ENCODE peak calls at places on chromosomes 16 and 17, in four cellular contexts. W is breast epithelium, G is transverse colon, E is stomach. H is an unnamed sample.

GRCh38 chr16:23121024-23121423 is 28.2 kb downstream of the USP31 start:
- DNase-seq in W (no peak), G (no peak), E (no peak), H (no peak)

GRCh38 chr16:30715777-30716445 is 16.9 kb downstream of the SRCAP start:
- DNase-seq in W (no peak), G (no peak), E (no peak), H (peak; percentile 51)

GRCh38 chr17:40111221-40112128 is 10.3 kb upstream of the MSL1 start:
- DNase-seq in W (peak; percentile 91), G (peak; percentile 91), E (peak; percentile 86), H (peak; percentile 90)

GRCh38 chr16:77975942-77976341 is 46.4 kb upstream of the CLEC3A start:
- DNase-seq in W (no peak), G (no peak), E (no peak), H (no peak)

GRCh38 chr17:8740486-8740885 is 4.2 kb downstream of the CCDC42 start:
- DNase-seq in W (no peak), G (peak; percentile 18), E (no peak), H (peak; percentile 86)

GRCh38 chr17:82309656-82310570 is 7.5 kb downstream of the CD7 start:
- DNase-seq in W (no peak), G (peak; percentile 67), E (no peak), H (no peak)

GRCh38 chr16:50603206-50604064 is 55.2 kb downstream of the NKD1 start:
- DNase-seq in W (peak; percentile 27), G (peak; percentile 33), E (no peak), H (no peak)

GRCh38 chr17:60301644-60302043 is 90.3 kb downstream of the USP32 start:
- DNase-seq in W (no peak), G (no peak), E (no peak), H (no peak)

GRCh38 chr16:74700206-74701040 is at the start of gene MLKL:
- DNase-seq in W (no peak), G (peak; percentile 70), E (peak; percentile 65), H (peak; percentile 93)

GRCh38 chr17:7884581-7885356 is 3.8 kb upstream of the CHD3 start:
- DNase-seq in W (no peak), G (peak; percentile 22), E (peak; percentile 28), H (peak; percentile 90)

GRCh38 chr17:21169496-21169895 is 42.7 kb downstream of the DHRS7B start:
- DNase-seq in W (no peak), G (no peak), E (no peak), H (no peak)

GRCh38 chr17:79970576-79971068 is 65.0 kb downstream of the TBC1D16 start:
- DNase-seq in W (no peak), G (peak; percentile 50), E (peak; percentile 57), H (no peak)

GRCh38 chr17:19443148-19443547 is 32.1 kb downstream of the RNF112 start:
- DNase-seq in W (no peak), G (no peak), E (no peak), H (no peak)

GRCh38 chr16:74666425-74667214 is at the start of gene RFWD3:
- DNase-seq in W (peak; percentile 99), G (peak; percentile 97), E (peak; percentile 98), H (peak; percentile 97)

GRCh38 chr16:78183886-78184553 is 84.6 kb downstream of the WWOX start:
- DNase-seq in W (no peak), G (no peak), E (no peak), H (no peak)

GRCh38 chr16:54862529-54862928 is 68.1 kb upstream of the IRX5 start:
- DNase-seq in W (no peak), G (no peak), E (no peak), H (no peak)

GRCh38 chr17:39014044-39014794 is 47.0 kb upstream of the FBXO47 start:
- DNase-seq in W (no peak), G (no peak), E (no peak), H (no peak)

GRCh38 chr16:83118365-83118764 is 491.6 kb downstream of the CDH13 start:
- DNase-seq in W (no peak), G (no peak), E (no peak), H (no peak)

GRCh38 chr17:33435716-33436301 is 142.7 kb upstream of the ASIC2 start:
- DNase-seq in W (no peak), G (no peak), E (no peak), H (no peak)

GRCh38 chr16:10121496-10121895 is 60.7 kb downstream of the GRIN2A start:
- DNase-seq in W (no peak), G (no peak), E (no peak), H (no peak)

GRCh38 chr16:11456741-11457140 is 111.5 kb downstream of the RMI2 start:
- DNase-seq in W (no peak), G (no peak), E (no peak), H (peak; percentile 40)

GRCh38 chr16:20928774-20929411 is 28.3 kb downstream of the LYRM1 start:
- DNase-seq in W (no peak), G (no peak), E (no peak), H (no peak)

GRCh38 chr16:19223235-19223847 is 55.3 kb downstream of the SYT17 start:
- DNase-seq in W (no peak), G (peak; percentile 78), E (peak; percentile 81), H (no peak)

GRCh38 chr17:18198530-18198929 is 14.9 kb downstream of the ALKBH5 start:
- DNase-seq in W (no peak), G (no peak), E (no peak), H (no peak)

GRCh38 chr16:66979011-66979717 is 9.2 kb upstream of the CES4A start:
- DNase-seq in W (no peak), G (no peak), E (no peak), H (peak; percentile 84)

GRCh38 chr17:62819511-62820221 is 11.6 kb upstream of the MARCHF10 start:
- DNase-seq in W (peak; percentile 90), G (peak; percentile 21), E (peak; percentile 63), H (no peak)

GRCh38 chr16:50093607-50094570 is 28.1 kb downstream of the HEATR3 start:
- DNase-seq in W (peak; percentile 48), G (peak; percentile 34), E (peak; percentile 34), H (no peak)

GRCh38 chr17:27217631-27218030 is 76.3 kb upstream of the WSB1 start:
- DNase-seq in W (no peak), G (no peak), E (no peak), H (no peak)

GRCh38 chr17:45231481-45232116 is 9.9 kb downstream of the FMNL1 start:
- DNase-seq in W (no peak), G (peak; percentile 50), E (peak; percentile 56), H (peak; percentile 85)

GRCh38 chr16:81447383-81448101 is 2.9 kb downstream of the CMIP start:
- DNase-seq in W (peak; percentile 61), G (peak; percentile 55), E (peak; percentile 47), H (no peak)

GRCh38 chr17:18038149-18038850 is 668 bp downstream of the ATPAF2 start:
- DNase-seq in W (no peak), G (no peak), E (no peak), H (no peak)

GRCh38 chr16:89357055-89357454 is 133.3 kb downstream of the ANKRD11 start:
- DNase-seq in W (no peak), G (no peak), E (no peak), H (no peak)

GRCh38 chr17:66949501-66949900 is 15.0 kb upstream of the CACNG4 start:
- DNase-seq in W (no peak), G (no peak), E (no peak), H (peak; percentile 24)

GRCh38 chr17:42097691-42098661 is at the start of gene ZNF385C:
- DNase-seq in W (no peak), G (no peak), E (peak; percentile 41), H (peak; percentile 78)

GRCh38 chr16:2598723-2599122 is 60.9 kb downstream of the PDPK1 start:
- DNase-seq in W (no peak), G (no peak), E (no peak), H (peak; percentile 34)
- H3K4me3 ChIP-seq in W (no peak overlapping the region), G (no peak overlapping the region), E (no peak overlapping the region), H (no peak overlapping the region)

DNA sequence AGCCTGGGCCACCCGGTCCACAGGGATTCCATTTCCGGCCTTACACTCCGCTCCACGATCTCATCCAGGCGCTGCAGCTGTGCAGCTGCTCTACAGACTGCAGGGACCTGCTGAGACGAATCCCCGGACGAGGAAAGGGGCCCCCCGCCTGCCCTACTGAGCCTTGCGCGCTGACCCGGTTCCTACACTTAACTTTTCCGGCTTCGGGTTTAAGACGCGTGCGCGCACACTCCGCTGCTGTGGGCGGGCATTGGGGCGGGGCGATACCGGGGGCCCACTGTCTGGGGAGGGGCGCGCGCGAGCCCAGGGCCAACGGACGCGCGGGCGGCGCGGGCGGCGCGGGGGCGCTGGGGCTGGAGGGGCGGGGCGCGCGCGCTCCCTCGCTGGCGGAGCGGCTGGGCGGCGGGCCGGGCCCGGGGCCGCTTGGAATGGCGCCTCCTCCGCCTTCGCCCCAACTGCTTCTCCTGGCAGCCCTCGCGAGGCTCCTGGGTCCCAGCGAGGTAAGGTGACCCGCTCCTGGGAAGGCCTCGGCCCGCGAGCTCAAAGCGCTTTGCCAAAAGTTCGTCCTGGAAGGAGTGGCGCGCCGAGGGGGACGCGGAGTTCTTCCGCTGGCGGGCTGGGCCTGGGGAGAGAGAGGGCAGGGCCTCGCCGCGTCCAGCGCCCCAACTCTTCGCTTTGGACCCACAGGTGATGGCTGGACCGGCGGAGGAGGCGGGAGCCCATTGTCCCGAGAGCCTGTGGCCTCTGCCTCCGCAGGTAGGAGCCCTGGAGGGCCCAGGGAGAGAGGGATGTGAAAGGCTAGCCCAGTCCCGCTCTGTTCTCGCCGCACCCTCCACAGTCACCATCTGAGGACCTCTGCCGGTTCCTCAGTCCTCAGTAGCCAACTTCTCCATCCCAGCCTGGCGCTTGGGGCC is at the start of gene TP53I13:
- DNase-seq in W (peak; percentile 64), G (peak; percentile 94), E (peak; percentile 91), H (peak; percentile 98)
- TF ChIP-seq POLR2AphosphoS5 in W (peak; percentile 39), G (peak; percentile 89), E (peak; percentile 75), H (peak; percentile 89)

DNA sequence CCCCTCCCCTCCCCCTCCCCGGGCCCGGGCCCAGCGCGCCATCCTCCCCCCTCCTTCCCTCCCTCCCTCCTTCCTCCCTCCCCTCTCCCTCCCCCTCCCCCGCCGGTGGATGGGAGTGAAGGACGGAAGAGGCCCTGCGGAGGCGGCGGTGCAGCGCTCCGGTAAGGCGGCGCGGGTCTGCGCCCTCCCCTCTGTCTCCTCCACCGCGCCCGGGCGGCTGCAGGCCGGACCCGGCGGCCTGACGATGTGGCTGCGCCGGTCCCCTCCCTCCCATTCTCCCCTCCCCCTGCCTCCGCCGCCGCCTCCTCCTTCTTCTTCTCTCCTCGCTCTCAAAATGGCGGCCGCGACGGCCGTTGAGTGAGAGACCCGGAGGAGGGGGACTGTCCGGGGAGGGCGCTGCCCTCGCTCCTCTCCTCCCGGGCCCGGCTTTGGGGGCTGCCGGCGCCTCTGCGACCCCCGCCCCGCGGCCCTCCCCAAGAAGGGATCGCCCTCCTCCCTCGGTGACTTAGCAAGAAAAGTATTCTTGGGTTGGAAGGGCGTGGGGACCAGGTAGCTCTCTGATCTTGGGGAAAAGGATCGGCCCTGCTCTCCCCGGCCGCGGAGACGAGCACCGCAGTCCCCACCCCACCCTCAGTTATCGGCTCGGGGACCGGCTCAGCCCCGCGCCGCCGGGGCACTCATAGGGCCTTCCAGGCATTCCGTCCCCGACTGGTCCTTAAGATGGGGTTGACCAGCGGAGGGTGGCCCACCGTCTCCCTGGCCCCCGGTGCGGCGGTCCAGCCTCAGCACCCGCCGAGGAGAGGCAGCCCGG is 597 bp downstream of the PAFAH1B1 start:
- DNase-seq in W (peak; percentile 72), G (peak; percentile 85), E (peak; percentile 82), H (peak; percentile 95)
- TF ChIP-seq CTCF in W (no peak), G (no peak), E (no peak), H (no peak)

GRCh38 chr16:25107466-25107792 is 4.1 kb upstream of the LCMT1 start:
- DNase-seq in W (no peak), G (no peak), E (no peak), H (no peak)
- H3K4me3 ChIP-seq in W (peak overlapping the region; percentile 85), G (peak overlapping the region; percentile 79), E (peak overlapping the region; percentile 84), H (peak overlapping the region; percentile 78)

H was measured in spleen.